ENCODE peak calls at places on chromosomes 4 and X, in nine cellular contexts. One of them, this sample, is unnamed.

GRCh38 chr4:150683775-150684350 is 101.9 kb downstream of the MAB21L2 start:
- DNase-seq in fibroblast of lung: no peak
- DNase-seq in EH: no peak
- DNase-seq in mucosa of gallbladder: no peak
- DNase-seq in sigmoid colon: no peak
- DNase-seq in naive B cell: no peak
- DNase-seq in stimulated activated CD4-positive, alpha-beta T cell treated with anti-CD3 and anti-CD28 coated beads, TNF-alpha, amount 100 ng/mL, for 4 hours: no peak
- DNase-seq in RWPE2: no peak
- DNase-seq in activated CD4-positive, alpha-beta T cell treated with anti-CD3 and anti-CD28 coated beads, Interleukin-2, amount 50 U/mL, for 48 hours: no peak
- DNase-seq in this sample: no peak

GRCh38 chr4:40283968-40284367 is 51.2 kb upstream of the CHRNA9 start:
- DNase-seq in fibroblast of lung: no peak
- DNase-seq in EH: peak
- DNase-seq in mucosa of gallbladder: no peak
- DNase-seq in sigmoid colon: peak
- DNase-seq in naive B cell: peak
- DNase-seq in stimulated activated CD4-positive, alpha-beta T cell treated with anti-CD3 and anti-CD28 coated beads, TNF-alpha, amount 100 ng/mL, for 4 hours: peak
- DNase-seq in RWPE2: no peak
- DNase-seq in activated CD4-positive, alpha-beta T cell treated with anti-CD3 and anti-CD28 coated beads, Interleukin-2, amount 50 U/mL, for 48 hours: peak
- DNase-seq in this sample: peak

GRCh38 chr4:77044458-77045124 is 31.2 kb downstream of the CCNI start:
- DNase-seq in fibroblast of lung: peak
- DNase-seq in EH: peak
- DNase-seq in mucosa of gallbladder: no peak
- DNase-seq in sigmoid colon: no peak
- DNase-seq in naive B cell: no peak
- DNase-seq in stimulated activated CD4-positive, alpha-beta T cell treated with anti-CD3 and anti-CD28 coated beads, TNF-alpha, amount 100 ng/mL, for 4 hours: no peak
- DNase-seq in RWPE2: no peak
- DNase-seq in activated CD4-positive, alpha-beta T cell treated with anti-CD3 and anti-CD28 coated beads, Interleukin-2, amount 50 U/mL, for 48 hours: no peak
- DNase-seq in this sample: peak

GRCh38 chrX:123450217-123450616 is 266.1 kb downstream of the GRIA3 start:
- DNase-seq in fibroblast of lung: peak
- DNase-seq in EH: peak
- DNase-seq in mucosa of gallbladder: no peak
- DNase-seq in sigmoid colon: no peak
- DNase-seq in naive B cell: no peak
- DNase-seq in stimulated activated CD4-positive, alpha-beta T cell treated with anti-CD3 and anti-CD28 coated beads, TNF-alpha, amount 100 ng/mL, for 4 hours: no peak
- DNase-seq in RWPE2: no peak
- DNase-seq in activated CD4-positive, alpha-beta T cell treated with anti-CD3 and anti-CD28 coated beads, Interleukin-2, amount 50 U/mL, for 48 hours: no peak
- DNase-seq in this sample: no peak

GRCh38 chrX:81259714-81260395 is 58.0 kb downstream of the SH3BGRL start:
- DNase-seq in fibroblast of lung: peak
- DNase-seq in EH: peak
- DNase-seq in mucosa of gallbladder: no peak
- DNase-seq in sigmoid colon: no peak
- DNase-seq in naive B cell: no peak
- DNase-seq in stimulated activated CD4-positive, alpha-beta T cell treated with anti-CD3 and anti-CD28 coated beads, TNF-alpha, amount 100 ng/mL, for 4 hours: no peak
- DNase-seq in RWPE2: no peak
- DNase-seq in activated CD4-positive, alpha-beta T cell treated with anti-CD3 and anti-CD28 coated beads, Interleukin-2, amount 50 U/mL, for 48 hours: no peak
- DNase-seq in this sample: no peak

GRCh38 chr4:182216005-182216404 is 27.2 kb upstream of the TENM3 start:
- DNase-seq in fibroblast of lung: no peak
- DNase-seq in EH: no peak
- DNase-seq in mucosa of gallbladder: no peak
- DNase-seq in sigmoid colon: no peak
- DNase-seq in naive B cell: no peak
- DNase-seq in stimulated activated CD4-positive, alpha-beta T cell treated with anti-CD3 and anti-CD28 coated beads, TNF-alpha, amount 100 ng/mL, for 4 hours: no peak
- DNase-seq in RWPE2: no peak
- DNase-seq in activated CD4-positive, alpha-beta T cell treated with anti-CD3 and anti-CD28 coated beads, Interleukin-2, amount 50 U/mL, for 48 hours: no peak
- DNase-seq in this sample: no peak

GRCh38 chr4:131566026-131566425 is 1583.1 kb upstream of the PCDH10 start:
- DNase-seq in fibroblast of lung: no peak
- DNase-seq in EH: no peak
- DNase-seq in mucosa of gallbladder: no peak
- DNase-seq in sigmoid colon: no peak
- DNase-seq in naive B cell: no peak
- DNase-seq in stimulated activated CD4-positive, alpha-beta T cell treated with anti-CD3 and anti-CD28 coated beads, TNF-alpha, amount 100 ng/mL, for 4 hours: no peak
- DNase-seq in RWPE2: no peak
- DNase-seq in activated CD4-positive, alpha-beta T cell treated with anti-CD3 and anti-CD28 coated beads, Interleukin-2, amount 50 U/mL, for 48 hours: no peak
- DNase-seq in this sample: no peak

GRCh38 chr4:53010320-53010719 is 148.2 kb downstream of the RASL11B start:
- DNase-seq in fibroblast of lung: peak
- DNase-seq in EH: peak
- DNase-seq in mucosa of gallbladder: peak
- DNase-seq in sigmoid colon: peak
- DNase-seq in naive B cell: no peak
- DNase-seq in stimulated activated CD4-positive, alpha-beta T cell treated with anti-CD3 and anti-CD28 coated beads, TNF-alpha, amount 100 ng/mL, for 4 hours: no peak
- DNase-seq in RWPE2: no peak
- DNase-seq in activated CD4-positive, alpha-beta T cell treated with anti-CD3 and anti-CD28 coated beads, Interleukin-2, amount 50 U/mL, for 48 hours: no peak
- DNase-seq in this sample: peak

GRCh38 chrX:143994206-143994605 is 110.3 kb downstream of the UBE2NL start:
- DNase-seq in fibroblast of lung: no peak
- DNase-seq in EH: no peak
- DNase-seq in mucosa of gallbladder: no peak
- DNase-seq in sigmoid colon: no peak
- DNase-seq in naive B cell: no peak
- DNase-seq in stimulated activated CD4-positive, alpha-beta T cell treated with anti-CD3 and anti-CD28 coated beads, TNF-alpha, amount 100 ng/mL, for 4 hours: no peak
- DNase-seq in RWPE2: no peak
- DNase-seq in activated CD4-positive, alpha-beta T cell treated with anti-CD3 and anti-CD28 coated beads, Interleukin-2, amount 50 U/mL, for 48 hours: no peak
- DNase-seq in this sample: no peak

GRCh38 chr4:106315476-106315967 is 487 bp downstream of the TBCK start:
- DNase-seq in fibroblast of lung: peak
- DNase-seq in EH: peak
- DNase-seq in mucosa of gallbladder: no peak
- DNase-seq in sigmoid colon: no peak
- DNase-seq in naive B cell: no peak
- DNase-seq in stimulated activated CD4-positive, alpha-beta T cell treated with anti-CD3 and anti-CD28 coated beads, TNF-alpha, amount 100 ng/mL, for 4 hours: peak
- DNase-seq in RWPE2: peak
- DNase-seq in activated CD4-positive, alpha-beta T cell treated with anti-CD3 and anti-CD28 coated beads, Interleukin-2, amount 50 U/mL, for 48 hours: peak
- DNase-seq in this sample: no peak

This sample was measured in astrocyte of the cerebellum.